ENCODE peak calls at places on chromosomes 16 and 17, in four cellular contexts. E is cardiac muscle cell, W is left ventricle myocardium superior, K is Calu3. N is an unnamed sample.

GRCh38 chr16:58127634-58128033 is 1.5 kb downstream of the CFAP20 start:
- DNase-seq in E (no peak), W (no peak), K (no peak), N (no peak)

GRCh38 chr17:13320046-13320785 is 281.5 kb downstream of the HS3ST3A1 start:
- DNase-seq in E (peak; percentile 51), W (no peak), K (no peak), N (no peak)

GRCh38 chr17:42405963-42406495 is 17.0 kb downstream of the CAVIN1 start:
- DNase-seq in E (peak; percentile 79), W (peak; percentile 92), K (peak; percentile 95), N (peak; percentile 88)

GRCh38 chr16:21071741-21072140 is 78.9 kb downstream of the DNAH3 start:
- DNase-seq in E (no peak), W (no peak), K (no peak), N (no peak)

GRCh38 chr17:37725601-37726146 is 19.2 kb downstream of the HNF1B start:
- DNase-seq in E (no peak), W (no peak), K (no peak), N (peak; percentile 15)

GRCh38 chr16:48126801-48127644 is 28.8 kb downstream of the ABCC12 start:
- DNase-seq in E (peak; percentile 5), W (no peak), K (peak; percentile 26), N (peak; percentile 68)

GRCh38 chr17:37694734-37695133 is 50.1 kb downstream of the HNF1B start:
- DNase-seq in E (no peak), W (no peak), K (no peak), N (no peak)

GRCh38 chr16:85078176-85078700 is 34.0 kb downstream of the CIBAR2 start:
- DNase-seq in E (no peak), W (no peak), K (no peak), N (no peak)

GRCh38 chr17:44193326-44194084 is 6.2 kb downstream of the ATXN7L3 start:
- DNase-seq in E (no peak), W (no peak), K (no peak), N (no peak)

GRCh38 chr17:74280093-74280513 is 6.1 kb downstream of the DNAI2 start:
- DNase-seq in E (no peak), W (peak; percentile 48), K (no peak), N (no peak)

GRCh38 chr17:20988001-20988641 is 54.7 kb downstream of the USP22 start:
- DNase-seq in E (no peak), W (no peak), K (no peak), N (no peak)

GRCh38 chr17:62671553-62671952 is 44.1 kb downstream of the MRC2 start:
- DNase-seq in E (no peak), W (no peak), K (peak; percentile 58), N (peak; percentile 55)

N was measured in body of pancreas.